ENCODE peak calls at places on chromosomes 7 and 10, in eight cellular contexts. One of them, this sample, is unnamed.

GRCh38 chr7:48384180-48384752 is 213.0 kb downstream of the ABCA13 start:
- DNase-seq in CD8-positive, alpha-beta T cell: no peak
- DNase-seq in left ventricle myocardium inferior: no peak
- DNase-seq in aorta: no peak
- DNase-seq in adipocyte: no peak
- DNase-seq in left lung: no peak
- DNase-seq in gastrocnemius medialis: no peak
- DNase-seq in spleen: no peak
- DNase-seq in this sample: no peak

GRCh38 chr7:132433286-132433685 is 143.0 kb downstream of the PLXNA4 start:
- DNase-seq in left lung: no peak
- DNase-seq in spleen: no peak
- DNase-seq in adipocyte: no peak
- DNase-seq in CD8-positive, alpha-beta T cell: no peak
- DNase-seq in aorta: no peak
- DNase-seq in left ventricle myocardium inferior: no peak
- DNase-seq in gastrocnemius medialis: no peak
- DNase-seq in this sample: no peak

GRCh38 chr10:94430705-94431104 is 28.4 kb downstream of the TBC1D12 start:
- DNase-seq in adipocyte: peak; percentile 70
- DNase-seq in gastrocnemius medialis: no peak
- DNase-seq in CD8-positive, alpha-beta T cell: no peak
- DNase-seq in left lung: no peak
- DNase-seq in left ventricle myocardium inferior: no peak
- DNase-seq in spleen: no peak
- DNase-seq in aorta: no peak
- DNase-seq in this sample: no peak

GRCh38 chr7:42186181-42186580 is 50.8 kb downstream of the GLI3 start:
- DNase-seq in adipocyte: no peak
- DNase-seq in left lung: no peak
- DNase-seq in gastrocnemius medialis: no peak
- DNase-seq in spleen: no peak
- DNase-seq in CD8-positive, alpha-beta T cell: no peak
- DNase-seq in aorta: no peak
- DNase-seq in left ventricle myocardium inferior: no peak
- DNase-seq in this sample: no peak

GRCh38 chr7:27181795-27182275 is 3.2 kb downstream of the HOXA11 start:
- DNase-seq in left ventricle myocardium inferior: no peak
- DNase-seq in aorta: no peak
- DNase-seq in left lung: peak; percentile 17
- DNase-seq in adipocyte: no peak
- DNase-seq in gastrocnemius medialis: peak; percentile 2
- DNase-seq in spleen: peak; percentile 33
- DNase-seq in CD8-positive, alpha-beta T cell: no peak
- DNase-seq in this sample: no peak

GRCh38 chr7:151856098-151856497 is 20.8 kb downstream of the PRKAG2 start:
- DNase-seq in adipocyte: no peak
- DNase-seq in left ventricle myocardium inferior: no peak
- DNase-seq in spleen: no peak
- DNase-seq in gastrocnemius medialis: no peak
- DNase-seq in aorta: no peak
- DNase-seq in left lung: no peak
- DNase-seq in CD8-positive, alpha-beta T cell: no peak
- DNase-seq in this sample: no peak

GRCh38 chr10:43606323-43607198 is at the start of gene ZNF485:
- DNase-seq in left lung: peak; percentile 76
- DNase-seq in adipocyte: peak; percentile 84
- DNase-seq in left ventricle myocardium inferior: peak; percentile 77
- DNase-seq in aorta: peak; percentile 83
- DNase-seq in CD8-positive, alpha-beta T cell: peak; percentile 67
- DNase-seq in spleen: peak; percentile 94
- DNase-seq in gastrocnemius medialis: peak; percentile 35
- DNase-seq in this sample: peak; percentile 66

GRCh38 chr10:30207485-30208052 is 141.5 kb downstream of the MTPAP start:
- DNase-seq in adipocyte: peak; percentile 52
- DNase-seq in left lung: no peak
- DNase-seq in left ventricle myocardium inferior: no peak
- DNase-seq in aorta: no peak
- DNase-seq in CD8-positive, alpha-beta T cell: no peak
- DNase-seq in gastrocnemius medialis: no peak
- DNase-seq in spleen: no peak
- DNase-seq in this sample: no peak

GRCh38 chr10:117136391-117136975 is 1.6 kb downstream of the VAX1 start:
- DNase-seq in aorta: no peak
- DNase-seq in spleen: no peak
- DNase-seq in adipocyte: no peak
- DNase-seq in CD8-positive, alpha-beta T cell: no peak
- DNase-seq in gastrocnemius medialis: no peak
- DNase-seq in left ventricle myocardium inferior: no peak
- DNase-seq in left lung: no peak
- DNase-seq in this sample: no peak

GRCh38 chr7:35758421-35758820 is 42.4 kb upstream of the SEPTIN7 start:
- DNase-seq in left ventricle myocardium inferior: no peak
- DNase-seq in gastrocnemius medialis: no peak
- DNase-seq in left lung: no peak
- DNase-seq in spleen: no peak
- DNase-seq in CD8-positive, alpha-beta T cell: peak; percentile 5
- DNase-seq in adipocyte: no peak
- DNase-seq in aorta: no peak
- DNase-seq in this sample: no peak

GRCh38 chr7:137325927-137326326 is 17.6 kb downstream of the PTN start:
- DNase-seq in aorta: no peak
- DNase-seq in CD8-positive, alpha-beta T cell: no peak
- DNase-seq in adipocyte: peak; percentile 66
- DNase-seq in spleen: no peak
- DNase-seq in gastrocnemius medialis: no peak
- DNase-seq in left ventricle myocardium inferior: no peak
- DNase-seq in left lung: no peak
- DNase-seq in this sample: no peak

GRCh38 chr10:88232029-88232895 is 350.9 kb downstream of the RNLS start:
- DNase-seq in CD8-positive, alpha-beta T cell: no peak
- DNase-seq in spleen: no peak
- DNase-seq in left ventricle myocardium inferior: peak; percentile 89
- DNase-seq in left lung: peak; percentile 71
- DNase-seq in aorta: peak; percentile 93
- DNase-seq in gastrocnemius medialis: peak; percentile 54
- DNase-seq in adipocyte: no peak
- DNase-seq in this sample: peak; percentile 52

GRCh38 chr7:21972397-21972784 is 26.7 kb upstream of the CDCA7L start:
- DNase-seq in gastrocnemius medialis: no peak
- DNase-seq in adipocyte: no peak
- DNase-seq in spleen: no peak
- DNase-seq in left lung: no peak
- DNase-seq in aorta: no peak
- DNase-seq in left ventricle myocardium inferior: no peak
- DNase-seq in CD8-positive, alpha-beta T cell: no peak
- DNase-seq in this sample: no peak

GRCh38 chr10:29862926-29863614 is 196.3 kb downstream of the JCAD start:
- DNase-seq in left lung: no peak
- DNase-seq in spleen: no peak
- DNase-seq in adipocyte: peak; percentile 63
- DNase-seq in gastrocnemius medialis: no peak
- DNase-seq in left ventricle myocardium inferior: no peak
- DNase-seq in CD8-positive, alpha-beta T cell: no peak
- DNase-seq in aorta: no peak
- DNase-seq in this sample: no peak

GRCh38 chr10:1643161-1643910 is 94.0 kb downstream of the ADARB2 start:
- DNase-seq in gastrocnemius medialis: no peak
- DNase-seq in spleen: no peak
- DNase-seq in CD8-positive, alpha-beta T cell: no peak
- DNase-seq in aorta: no peak
- DNase-seq in adipocyte: peak; percentile 5
- DNase-seq in left lung: no peak
- DNase-seq in left ventricle myocardium inferior: no peak
- DNase-seq in this sample: no peak

GRCh38 chr10:62384057-62384446 is 9.9 kb downstream of the ZNF365 start:
- DNase-seq in aorta: no peak
- DNase-seq in CD8-positive, alpha-beta T cell: peak; percentile 22
- DNase-seq in gastrocnemius medialis: no peak
- DNase-seq in adipocyte: peak; percentile 70
- DNase-seq in spleen: no peak
- DNase-seq in left ventricle myocardium inferior: no peak
- DNase-seq in left lung: no peak
- DNase-seq in this sample: no peak

GRCh38 chr10:62386401-62387320 is 12.5 kb downstream of the ZNF365 start:
- DNase-seq in left ventricle myocardium inferior: no peak
- DNase-seq in left lung: no peak
- DNase-seq in adipocyte: peak; percentile 6
- DNase-seq in aorta: no peak
- DNase-seq in spleen: no peak
- DNase-seq in gastrocnemius medialis: no peak
- DNase-seq in CD8-positive, alpha-beta T cell: no peak
- DNase-seq in this sample: no peak

GRCh38 chr10:62384447-62385081 is 10.4 kb downstream of the ZNF365 start:
- DNase-seq in left lung: no peak
- DNase-seq in spleen: no peak
- DNase-seq in aorta: no peak
- DNase-seq in gastrocnemius medialis: no peak
- DNase-seq in CD8-positive, alpha-beta T cell: no peak
- DNase-seq in adipocyte: peak; percentile 16
- DNase-seq in left ventricle myocardium inferior: no peak
- DNase-seq in this sample: no peak

GRCh38 chr10:62390497-62391176 is 16.5 kb downstream of the ZNF365 start:
- DNase-seq in left lung: no peak
- DNase-seq in adipocyte: no peak
- DNase-seq in left ventricle myocardium inferior: no peak
- DNase-seq in spleen: no peak
- DNase-seq in CD8-positive, alpha-beta T cell: no peak
- DNase-seq in aorta: no peak
- DNase-seq in gastrocnemius medialis: no peak
- DNase-seq in this sample: no peak

DNA sequence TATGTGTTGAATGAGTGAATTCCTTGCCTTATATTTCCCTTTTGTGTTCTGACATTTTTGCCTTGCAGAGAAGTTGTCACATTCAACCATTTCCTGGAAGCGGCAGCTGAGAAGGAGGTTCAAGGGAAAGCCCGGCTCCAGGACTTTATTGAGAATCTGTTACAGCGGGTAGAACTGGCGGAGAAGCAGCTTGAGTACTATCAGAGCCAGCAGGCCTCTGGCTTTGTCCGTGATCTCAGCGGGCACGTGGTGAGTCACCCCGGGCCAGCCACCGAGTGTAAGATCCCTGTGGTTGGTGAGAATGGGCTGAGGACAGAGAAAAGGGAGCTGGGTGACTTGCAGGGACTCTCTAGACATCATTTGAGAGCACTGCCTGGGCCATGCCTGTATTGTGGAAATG is 14.2 kb downstream of the ZNF365 start:
- DNase-seq in left ventricle myocardium inferior: no peak
- DNase-seq in gastrocnemius medialis: no peak
- DNase-seq in CD8-positive, alpha-beta T cell: no peak
- DNase-seq in left lung: no peak
- DNase-seq in spleen: no peak
- DNase-seq in aorta: no peak
- DNase-seq in adipocyte: no peak
- DNase-seq in this sample: no peak
- H3K36me3 ChIP-seq in left ventricle myocardium inferior: no peaks in the 10 kb centered on the region
- H3K36me3 ChIP-seq in gastrocnemius medialis: no peaks in the 10 kb centered on the region
- H3K36me3 ChIP-seq in CD8-positive, alpha-beta T cell: no peaks in the 10 kb centered on the region
- H3K36me3 ChIP-seq in left lung: no peaks in the 10 kb centered on the region
- H3K36me3 ChIP-seq in spleen: no peaks in the 10 kb centered on the region
- H3K36me3 ChIP-seq in aorta: no peaks in the 10 kb centered on the region
- H3K36me3 ChIP-seq in adipocyte: no peaks in the 10 kb centered on the region
- H3K36me3 ChIP-seq in this sample: no peaks in the 10 kb centered on the region

DNA sequence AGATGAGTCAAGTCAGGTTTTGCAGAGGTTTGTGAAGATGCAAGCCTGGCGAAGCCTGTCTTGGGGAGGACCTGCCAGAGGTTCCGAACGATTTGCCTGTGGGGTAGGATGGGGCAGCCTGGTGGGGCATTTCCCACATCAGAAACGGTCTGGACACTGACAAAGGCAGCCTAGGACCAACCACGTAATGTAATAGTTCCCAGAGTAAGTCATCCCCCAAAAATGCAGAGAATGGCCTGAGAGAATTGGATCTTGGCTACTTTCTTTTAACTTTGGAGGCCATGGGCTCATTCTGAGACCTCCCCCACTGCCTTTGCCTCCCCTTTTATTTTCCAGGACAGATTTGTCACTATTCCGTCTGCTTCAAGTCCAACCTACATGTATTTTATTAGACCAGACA is 168.9 kb upstream of the SH2B2 start:
- DNase-seq in aorta: no peak
- DNase-seq in adipocyte: peak; percentile 76
- DNase-seq in left ventricle myocardium inferior: no peak
- DNase-seq in CD8-positive, alpha-beta T cell: no peak
- DNase-seq in left lung: no peak
- DNase-seq in gastrocnemius medialis: no peak
- DNase-seq in spleen: no peak
- DNase-seq in this sample: no peak
- H3K36me3 ChIP-seq in aorta: no peaks in the 10 kb centered on the region
- H3K36me3 ChIP-seq in adipocyte: peaks cover 18% of the 10 kb centered on the region
- H3K36me3 ChIP-seq in left ventricle myocardium inferior: peaks cover 36% of the 10 kb centered on the region
- H3K36me3 ChIP-seq in CD8-positive, alpha-beta T cell: no peaks in the 10 kb centered on the region
- H3K36me3 ChIP-seq in left lung: no peaks in the 10 kb centered on the region
- H3K36me3 ChIP-seq in gastrocnemius medialis: peaks cover 36% of the 10 kb centered on the region
- H3K36me3 ChIP-seq in spleen: no peaks in the 10 kb centered on the region
- H3K36me3 ChIP-seq in this sample: peaks cover 7% of the 10 kb centered on the region

GRCh38 chr10:119852822-119853221 is 19.8 kb downstream of the MCMBP start:
- DNase-seq in spleen: no peak
- DNase-seq in adipocyte: no peak
- DNase-seq in left ventricle myocardium inferior: no peak
- DNase-seq in left lung: no peak
- DNase-seq in CD8-positive, alpha-beta T cell: no peak
- DNase-seq in aorta: no peak
- DNase-seq in gastrocnemius medialis: no peak
- DNase-seq in this sample: no peak
- H3K36me3 ChIP-seq in spleen: no peaks in the 10 kb centered on the region
- H3K36me3 ChIP-seq in adipocyte: peaks cover 69% of the 10 kb centered on the region
- H3K36me3 ChIP-seq in left ventricle myocardium inferior: peaks cover 90% of the 10 kb centered on the region
- H3K36me3 ChIP-seq in left lung: no peaks in the 10 kb centered on the region
- H3K36me3 ChIP-seq in CD8-positive, alpha-beta T cell: peaks cover 36% of the 10 kb centered on the region
- H3K36me3 ChIP-seq in aorta: peaks cover 4% of the 10 kb centered on the region
- H3K36me3 ChIP-seq in gastrocnemius medialis: peaks cover 88% of the 10 kb centered on the region
- H3K36me3 ChIP-seq in this sample: peaks cover 6% of the 10 kb centered on the region

GRCh38 chr7:2225830-2226229 is 6.9 kb downstream of the MAD1L1 start:
- DNase-seq in left lung: no peak
- DNase-seq in spleen: no peak
- DNase-seq in gastrocnemius medialis: no peak
- DNase-seq in CD8-positive, alpha-beta T cell: no peak
- DNase-seq in left ventricle myocardium inferior: no peak
- DNase-seq in adipocyte: no peak
- DNase-seq in aorta: no peak
- DNase-seq in this sample: no peak
- H3K36me3 ChIP-seq in left lung: no peaks in the 10 kb centered on the region
- H3K36me3 ChIP-seq in spleen: peaks cover 3% of the 10 kb centered on the region
- H3K36me3 ChIP-seq in gastrocnemius medialis: peaks cover 40% of the 10 kb centered on the region
- H3K36me3 ChIP-seq in CD8-positive, alpha-beta T cell: peaks cover 5% of the 10 kb centered on the region
- H3K36me3 ChIP-seq in left ventricle myocardium inferior: peaks cover 76% of the 10 kb centered on the region
- H3K36me3 ChIP-seq in adipocyte: peaks cover 39% of the 10 kb centered on the region
- H3K36me3 ChIP-seq in aorta: no peaks in the 10 kb centered on the region
- H3K36me3 ChIP-seq in this sample: peaks cover 5% of the 10 kb centered on the region

This sample was measured in body of pancreas.